ENCODE peak calls at places on chromosomes 4 and X, in nine cellular contexts. One of them, this sample, is unnamed.

GRCh38 chr4:93478805-93479204 is 349.7 kb upstream of the ATOH1 start:
- DNase-seq in cardiac fibroblast: no peak
- DNase-seq in HTR-8/SVneo: no peak
- DNase-seq in substantia nigra: no peak
- DNase-seq in left cardiac atrium: no peak
- DNase-seq in activated CD8-positive, alpha-beta memory T cell treated with anti-CD3 and anti-CD28 coated beads for 4 hours: no peak
- DNase-seq in HFF-Myc: no peak
- DNase-seq in HL-60: no peak
- DNase-seq in fibroblast of villous mesenchyme: no peak
- DNase-seq in this sample: no peak

GRCh38 chr4:7226464-7226863 is 34.1 kb downstream of the SORCS2 start:
- DNase-seq in cardiac fibroblast: no peak
- DNase-seq in HTR-8/SVneo: no peak
- DNase-seq in substantia nigra: no peak
- DNase-seq in left cardiac atrium: no peak
- DNase-seq in activated CD8-positive, alpha-beta memory T cell treated with anti-CD3 and anti-CD28 coated beads for 4 hours: no peak
- DNase-seq in HFF-Myc: no peak
- DNase-seq in HL-60: no peak
- DNase-seq in fibroblast of villous mesenchyme: no peak
- DNase-seq in this sample: no peak

GRCh38 chrX:71103110-71103983 is 3.2 kb downstream of the CXorf65 start:
- DNase-seq in cardiac fibroblast: no peak
- DNase-seq in HTR-8/SVneo: no peak
- DNase-seq in substantia nigra: no peak
- DNase-seq in left cardiac atrium: no peak
- DNase-seq in activated CD8-positive, alpha-beta memory T cell treated with anti-CD3 and anti-CD28 coated beads for 4 hours: peak; percentile 25
- DNase-seq in HFF-Myc: no peak
- DNase-seq in HL-60: no peak
- DNase-seq in fibroblast of villous mesenchyme: no peak
- DNase-seq in this sample: no peak

GRCh38 chr4:183962413-183962812 is 57.3 kb downstream of the STOX2 start:
- DNase-seq in cardiac fibroblast: no peak
- DNase-seq in HTR-8/SVneo: no peak
- DNase-seq in substantia nigra: no peak
- DNase-seq in left cardiac atrium: no peak
- DNase-seq in activated CD8-positive, alpha-beta memory T cell treated with anti-CD3 and anti-CD28 coated beads for 4 hours: no peak
- DNase-seq in HFF-Myc: no peak
- DNase-seq in HL-60: no peak
- DNase-seq in fibroblast of villous mesenchyme: no peak
- DNase-seq in this sample: no peak

GRCh38 chr4:40990202-40990898 is 224.0 kb downstream of the APBB2 start:
- DNase-seq in cardiac fibroblast: peak; percentile 97
- DNase-seq in HTR-8/SVneo: peak; percentile 72
- DNase-seq in substantia nigra: no peak
- DNase-seq in left cardiac atrium: no peak
- DNase-seq in activated CD8-positive, alpha-beta memory T cell treated with anti-CD3 and anti-CD28 coated beads for 4 hours: no peak
- DNase-seq in HFF-Myc: peak; percentile 94
- DNase-seq in HL-60: no peak
- DNase-seq in fibroblast of villous mesenchyme: peak; percentile 95
- DNase-seq in this sample: peak; percentile 89

GRCh38 chr4:47510506-47511143 is 25.6 kb downstream of the ATP10D start:
- DNase-seq in cardiac fibroblast: peak; percentile 48
- DNase-seq in HTR-8/SVneo: no peak
- DNase-seq in substantia nigra: no peak
- DNase-seq in left cardiac atrium: no peak
- DNase-seq in activated CD8-positive, alpha-beta memory T cell treated with anti-CD3 and anti-CD28 coated beads for 4 hours: no peak
- DNase-seq in HFF-Myc: no peak
- DNase-seq in HL-60: no peak
- DNase-seq in fibroblast of villous mesenchyme: peak; percentile 27
- DNase-seq in this sample: peak; percentile 23

GRCh38 chr4:78002260-78002659 is 54.9 kb upstream of the FRAS1 start:
- DNase-seq in cardiac fibroblast: no peak
- DNase-seq in HTR-8/SVneo: no peak
- DNase-seq in substantia nigra: no peak
- DNase-seq in left cardiac atrium: no peak
- DNase-seq in activated CD8-positive, alpha-beta memory T cell treated with anti-CD3 and anti-CD28 coated beads for 4 hours: no peak
- DNase-seq in HFF-Myc: no peak
- DNase-seq in HL-60: no peak
- DNase-seq in fibroblast of villous mesenchyme: no peak
- DNase-seq in this sample: peak; percentile 4

GRCh38 chrX:70479197-70479969 is 34.7 kb downstream of the DLG3 start:
- DNase-seq in cardiac fibroblast: peak; percentile 59
- DNase-seq in HTR-8/SVneo: peak; percentile 43
- DNase-seq in substantia nigra: no peak
- DNase-seq in left cardiac atrium: no peak
- DNase-seq in activated CD8-positive, alpha-beta memory T cell treated with anti-CD3 and anti-CD28 coated beads for 4 hours: no peak
- DNase-seq in HFF-Myc: no peak
- DNase-seq in HL-60: no peak
- DNase-seq in fibroblast of villous mesenchyme: peak; percentile 83
- DNase-seq in this sample: peak; percentile 21

GRCh38 chr4:130336585-130337217 is 1240.7 kb downstream of the C4orf33 start:
- DNase-seq in cardiac fibroblast: peak; percentile 60
- DNase-seq in HTR-8/SVneo: peak; percentile 0
- DNase-seq in substantia nigra: no peak
- DNase-seq in left cardiac atrium: no peak
- DNase-seq in activated CD8-positive, alpha-beta memory T cell treated with anti-CD3 and anti-CD28 coated beads for 4 hours: no peak
- DNase-seq in HFF-Myc: no peak
- DNase-seq in HL-60: no peak
- DNase-seq in fibroblast of villous mesenchyme: peak; percentile 16
- DNase-seq in this sample: peak; percentile 25

GRCh38 chr4:106775636-106776035 is 260.5 kb downstream of the DKK2 start:
- DNase-seq in cardiac fibroblast: no peak
- DNase-seq in HTR-8/SVneo: no peak
- DNase-seq in substantia nigra: no peak
- DNase-seq in left cardiac atrium: no peak
- DNase-seq in activated CD8-positive, alpha-beta memory T cell treated with anti-CD3 and anti-CD28 coated beads for 4 hours: no peak
- DNase-seq in HFF-Myc: no peak
- DNase-seq in HL-60: peak; percentile 55
- DNase-seq in fibroblast of villous mesenchyme: no peak
- DNase-seq in this sample: no peak

GRCh38 chr4:186485621-186486062 is 69.7 kb downstream of the MTNR1A start:
- DNase-seq in cardiac fibroblast: peak; percentile 40
- DNase-seq in HTR-8/SVneo: no peak
- DNase-seq in substantia nigra: peak; percentile 51
- DNase-seq in left cardiac atrium: peak; percentile 27
- DNase-seq in activated CD8-positive, alpha-beta memory T cell treated with anti-CD3 and anti-CD28 coated beads for 4 hours: no peak
- DNase-seq in HFF-Myc: peak; percentile 5
- DNase-seq in HL-60: no peak
- DNase-seq in fibroblast of villous mesenchyme: no peak
- DNase-seq in this sample: peak; percentile 2

GRCh38 chr4:15714616-15715015 is 11.8 kb downstream of the BST1 start:
- DNase-seq in cardiac fibroblast: peak; percentile 64
- DNase-seq in HTR-8/SVneo: peak; percentile 29
- DNase-seq in substantia nigra: no peak
- DNase-seq in left cardiac atrium: no peak
- DNase-seq in activated CD8-positive, alpha-beta memory T cell treated with anti-CD3 and anti-CD28 coated beads for 4 hours: no peak
- DNase-seq in HFF-Myc: peak; percentile 36
- DNase-seq in HL-60: no peak
- DNase-seq in fibroblast of villous mesenchyme: peak; percentile 68
- DNase-seq in this sample: peak; percentile 72

GRCh38 chr4:96649536-96649935 is 809.6 kb downstream of the PDHA2 start:
- DNase-seq in cardiac fibroblast: peak; percentile 10
- DNase-seq in HTR-8/SVneo: peak; percentile 9
- DNase-seq in substantia nigra: no peak
- DNase-seq in left cardiac atrium: no peak
- DNase-seq in activated CD8-positive, alpha-beta memory T cell treated with anti-CD3 and anti-CD28 coated beads for 4 hours: no peak
- DNase-seq in HFF-Myc: no peak
- DNase-seq in HL-60: no peak
- DNase-seq in fibroblast of villous mesenchyme: peak; percentile 16
- DNase-seq in this sample: peak; percentile 2

GRCh38 chrX:63810746-63811145 is 25.7 kb upstream of the ARHGEF9 start:
- DNase-seq in cardiac fibroblast: no peak
- DNase-seq in HTR-8/SVneo: no peak
- DNase-seq in substantia nigra: no peak
- DNase-seq in left cardiac atrium: no peak
- DNase-seq in activated CD8-positive, alpha-beta memory T cell treated with anti-CD3 and anti-CD28 coated beads for 4 hours: no peak
- DNase-seq in HFF-Myc: no peak
- DNase-seq in HL-60: no peak
- DNase-seq in fibroblast of villous mesenchyme: no peak
- DNase-seq in this sample: no peak

GRCh38 chr4:11710484-11710883 is 281.8 kb upstream of the HS3ST1 start:
- DNase-seq in cardiac fibroblast: no peak
- DNase-seq in HTR-8/SVneo: no peak
- DNase-seq in substantia nigra: no peak
- DNase-seq in left cardiac atrium: no peak
- DNase-seq in activated CD8-positive, alpha-beta memory T cell treated with anti-CD3 and anti-CD28 coated beads for 4 hours: no peak
- DNase-seq in HFF-Myc: no peak
- DNase-seq in HL-60: no peak
- DNase-seq in fibroblast of villous mesenchyme: peak; percentile 39
- DNase-seq in this sample: no peak

GRCh38 chrX:84064164-84064563 is 123.8 kb downstream of the RPS6KA6 start:
- DNase-seq in cardiac fibroblast: peak; percentile 22
- DNase-seq in HTR-8/SVneo: no peak
- DNase-seq in substantia nigra: no peak
- DNase-seq in left cardiac atrium: no peak
- DNase-seq in activated CD8-positive, alpha-beta memory T cell treated with anti-CD3 and anti-CD28 coated beads for 4 hours: no peak
- DNase-seq in HFF-Myc: no peak
- DNase-seq in HL-60: no peak
- DNase-seq in fibroblast of villous mesenchyme: peak; percentile 16
- DNase-seq in this sample: no peak

GRCh38 chrX:11566158-11566557 is 99.6 kb downstream of the ARHGAP6 start:
- DNase-seq in cardiac fibroblast: no peak
- DNase-seq in HTR-8/SVneo: no peak
- DNase-seq in substantia nigra: no peak
- DNase-seq in left cardiac atrium: no peak
- DNase-seq in activated CD8-positive, alpha-beta memory T cell treated with anti-CD3 and anti-CD28 coated beads for 4 hours: no peak
- DNase-seq in HFF-Myc: no peak
- DNase-seq in HL-60: no peak
- DNase-seq in fibroblast of villous mesenchyme: no peak
- DNase-seq in this sample: no peak

GRCh38 chr4:86543560-86544312 is 50.4 kb upstream of the PTPN13 start:
- DNase-seq in cardiac fibroblast: peak; percentile 24
- DNase-seq in HTR-8/SVneo: no peak
- DNase-seq in substantia nigra: no peak
- DNase-seq in left cardiac atrium: no peak
- DNase-seq in activated CD8-positive, alpha-beta memory T cell treated with anti-CD3 and anti-CD28 coated beads for 4 hours: no peak
- DNase-seq in HFF-Myc: no peak
- DNase-seq in HL-60: no peak
- DNase-seq in fibroblast of villous mesenchyme: no peak
- DNase-seq in this sample: peak; percentile 16

GRCh38 chrX:130165181-130165702 is 399 bp downstream of the AIFM1 start:
- DNase-seq in cardiac fibroblast: peak; percentile 62
- DNase-seq in HTR-8/SVneo: no peak
- DNase-seq in substantia nigra: no peak
- DNase-seq in left cardiac atrium: no peak
- DNase-seq in activated CD8-positive, alpha-beta memory T cell treated with anti-CD3 and anti-CD28 coated beads for 4 hours: no peak
- DNase-seq in HFF-Myc: no peak
- DNase-seq in HL-60: no peak
- DNase-seq in fibroblast of villous mesenchyme: peak; percentile 58
- DNase-seq in this sample: peak; percentile 34

GRCh38 chr4:180636696-180637095 is 1606.5 kb upstream of the TENM3 start:
- DNase-seq in cardiac fibroblast: no peak
- DNase-seq in HTR-8/SVneo: no peak
- DNase-seq in substantia nigra: no peak
- DNase-seq in left cardiac atrium: no peak
- DNase-seq in activated CD8-positive, alpha-beta memory T cell treated with anti-CD3 and anti-CD28 coated beads for 4 hours: no peak
- DNase-seq in HFF-Myc: no peak
- DNase-seq in HL-60: no peak
- DNase-seq in fibroblast of villous mesenchyme: no peak
- DNase-seq in this sample: no peak

GRCh38 chrX:23816179-23816578 is 33.2 kb downstream of the SAT1 start:
- DNase-seq in cardiac fibroblast: no peak
- DNase-seq in HTR-8/SVneo: no peak
- DNase-seq in substantia nigra: no peak
- DNase-seq in left cardiac atrium: no peak
- DNase-seq in activated CD8-positive, alpha-beta memory T cell treated with anti-CD3 and anti-CD28 coated beads for 4 hours: no peak
- DNase-seq in HFF-Myc: no peak
- DNase-seq in HL-60: no peak
- DNase-seq in fibroblast of villous mesenchyme: no peak
- DNase-seq in this sample: no peak

GRCh38 chrX:53251307-53251706 is 26.3 kb upstream of the KDM5C start:
- DNase-seq in cardiac fibroblast: no peak
- DNase-seq in HTR-8/SVneo: no peak
- DNase-seq in substantia nigra: no peak
- DNase-seq in left cardiac atrium: no peak
- DNase-seq in activated CD8-positive, alpha-beta memory T cell treated with anti-CD3 and anti-CD28 coated beads for 4 hours: no peak
- DNase-seq in HFF-Myc: peak; percentile 50
- DNase-seq in HL-60: no peak
- DNase-seq in fibroblast of villous mesenchyme: peak; percentile 86
- DNase-seq in this sample: no peak

GRCh38 chr4:82948647-82949204 is 48.2 kb downstream of the THAP9 start:
- DNase-seq in cardiac fibroblast: peak; percentile 38
- DNase-seq in HTR-8/SVneo: no peak
- DNase-seq in substantia nigra: no peak
- DNase-seq in left cardiac atrium: no peak
- DNase-seq in activated CD8-positive, alpha-beta memory T cell treated with anti-CD3 and anti-CD28 coated beads for 4 hours: no peak
- DNase-seq in HFF-Myc: no peak
- DNase-seq in HL-60: no peak
- DNase-seq in fibroblast of villous mesenchyme: peak; percentile 38
- DNase-seq in this sample: no peak

GRCh38 chr4:52069566-52069965 is 18.5 kb downstream of the SPATA18 start:
- DNase-seq in cardiac fibroblast: no peak
- DNase-seq in HTR-8/SVneo: no peak
- DNase-seq in substantia nigra: no peak
- DNase-seq in left cardiac atrium: no peak
- DNase-seq in activated CD8-positive, alpha-beta memory T cell treated with anti-CD3 and anti-CD28 coated beads for 4 hours: no peak
- DNase-seq in HFF-Myc: no peak
- DNase-seq in HL-60: no peak
- DNase-seq in fibroblast of villous mesenchyme: peak; percentile 10
- DNase-seq in this sample: no peak

GRCh38 chr4:7428261-7429068 is 6.3 kb downstream of the PSAPL1 start:
- DNase-seq in cardiac fibroblast: no peak
- DNase-seq in HTR-8/SVneo: no peak
- DNase-seq in substantia nigra: no peak
- DNase-seq in left cardiac atrium: no peak
- DNase-seq in activated CD8-positive, alpha-beta memory T cell treated with anti-CD3 and anti-CD28 coated beads for 4 hours: no peak
- DNase-seq in HFF-Myc: no peak
- DNase-seq in HL-60: no peak
- DNase-seq in fibroblast of villous mesenchyme: no peak
- DNase-seq in this sample: no peak